ENCODE peak calls at places on chromosomes 6 and 20, in ten cellular contexts. One of them, this sample, is unnamed.
A peak's percentile ranks its signal among the peaks of the same experiment; 100 is the strongest.

GRCh38 chr6:7252390-7252789 is 60.6 kb downstream of the SSR1 start:
- DNase-seq in lower lobe of right lung: peak; percentile 28
- DNase-seq in A549: no peak
- DNase-seq in colonic mucosa: no peak
- DNase-seq in iPS DF 6.9: no peak
- DNase-seq in prostate gland: no peak
- DNase-seq in GM23248: no peak
- DNase-seq in CD4-positive, alpha-beta T cell: no peak
- DNase-seq in body of pancreas: no peak
- DNase-seq in caudate nucleus: no peak
- DNase-seq in this sample: no peak

GRCh38 chr6:79574636-79575035 is 37.4 kb upstream of the LCA5 start:
- DNase-seq in lower lobe of right lung: no peak
- DNase-seq in A549: peak; percentile 23
- DNase-seq in colonic mucosa: no peak
- DNase-seq in iPS DF 6.9: no peak
- DNase-seq in prostate gland: no peak
- DNase-seq in GM23248: peak; percentile 52
- DNase-seq in CD4-positive, alpha-beta T cell: no peak
- DNase-seq in body of pancreas: no peak
- DNase-seq in caudate nucleus: no peak
- DNase-seq in this sample: no peak

GRCh38 chr20:59428441-59429205 is 128.2 kb downstream of the EDN3 start:
- DNase-seq in lower lobe of right lung: no peak
- DNase-seq in A549: peak; percentile 48
- DNase-seq in colonic mucosa: no peak
- DNase-seq in iPS DF 6.9: no peak
- DNase-seq in prostate gland: peak; percentile 11
- DNase-seq in GM23248: peak; percentile 9
- DNase-seq in CD4-positive, alpha-beta T cell: no peak
- DNase-seq in body of pancreas: no peak
- DNase-seq in caudate nucleus: no peak
- DNase-seq in this sample: no peak

GRCh38 chr6:167350322-167350721 is 25.4 kb downstream of the TTLL2 start:
- DNase-seq in lower lobe of right lung: no peak
- DNase-seq in A549: no peak
- DNase-seq in colonic mucosa: peak; percentile 35
- DNase-seq in iPS DF 6.9: no peak
- DNase-seq in prostate gland: no peak
- DNase-seq in GM23248: no peak
- DNase-seq in CD4-positive, alpha-beta T cell: no peak
- DNase-seq in body of pancreas: no peak
- DNase-seq in caudate nucleus: no peak
- DNase-seq in this sample: no peak

GRCh38 chr6:89690944-89691324 is 52.4 kb upstream of the LYRM2 start:
- DNase-seq in lower lobe of right lung: no peak
- DNase-seq in A549: no peak
- DNase-seq in colonic mucosa: no peak
- DNase-seq in iPS DF 6.9: peak; percentile 72
- DNase-seq in prostate gland: no peak
- DNase-seq in GM23248: no peak
- DNase-seq in CD4-positive, alpha-beta T cell: no peak
- DNase-seq in body of pancreas: no peak
- DNase-seq in caudate nucleus: no peak
- DNase-seq in this sample: no peak

GRCh38 chr20:4876731-4877130 is 124.6 kb downstream of the SLC23A2 start:
- DNase-seq in lower lobe of right lung: no peak
- DNase-seq in A549: no peak
- DNase-seq in colonic mucosa: no peak
- DNase-seq in iPS DF 6.9: no peak
- DNase-seq in prostate gland: no peak
- DNase-seq in GM23248: no peak
- DNase-seq in CD4-positive, alpha-beta T cell: no peak
- DNase-seq in body of pancreas: no peak
- DNase-seq in caudate nucleus: no peak
- DNase-seq in this sample: no peak

GRCh38 chr6:41071501-41071922 is 644 bp downstream of the OARD1 start:
- DNase-seq in lower lobe of right lung: peak; percentile 87
- DNase-seq in A549: no peak
- DNase-seq in colonic mucosa: no peak
- DNase-seq in iPS DF 6.9: no peak
- DNase-seq in prostate gland: no peak
- DNase-seq in GM23248: no peak
- DNase-seq in CD4-positive, alpha-beta T cell: no peak
- DNase-seq in body of pancreas: no peak
- DNase-seq in caudate nucleus: no peak
- DNase-seq in this sample: peak; percentile 79

GRCh38 chr6:139882234-139882633 is 507.8 kb upstream of the CITED2 start:
- DNase-seq in lower lobe of right lung: no peak
- DNase-seq in A549: no peak
- DNase-seq in colonic mucosa: no peak
- DNase-seq in iPS DF 6.9: no peak
- DNase-seq in prostate gland: no peak
- DNase-seq in GM23248: no peak
- DNase-seq in CD4-positive, alpha-beta T cell: no peak
- DNase-seq in body of pancreas: no peak
- DNase-seq in caudate nucleus: no peak
- DNase-seq in this sample: peak; percentile 10

GRCh38 chr6:130098317-130098716 is 79.9 kb downstream of the L3MBTL3 start:
- DNase-seq in lower lobe of right lung: no peak
- DNase-seq in A549: no peak
- DNase-seq in colonic mucosa: no peak
- DNase-seq in iPS DF 6.9: no peak
- DNase-seq in prostate gland: no peak
- DNase-seq in GM23248: no peak
- DNase-seq in CD4-positive, alpha-beta T cell: no peak
- DNase-seq in body of pancreas: no peak
- DNase-seq in caudate nucleus: no peak
- DNase-seq in this sample: no peak

GRCh38 chr6:108690326-108691000 is 129.7 kb downstream of the FOXO3 start:
- DNase-seq in lower lobe of right lung: no peak
- DNase-seq in A549: no peak
- DNase-seq in colonic mucosa: no peak
- DNase-seq in iPS DF 6.9: no peak
- DNase-seq in prostate gland: no peak
- DNase-seq in GM23248: peak; percentile 56
- DNase-seq in CD4-positive, alpha-beta T cell: no peak
- DNase-seq in body of pancreas: no peak
- DNase-seq in caudate nucleus: no peak
- DNase-seq in this sample: no peak

GRCh38 chr6:151285121-151285520 is 45.4 kb downstream of the AKAP12 start:
- DNase-seq in lower lobe of right lung: no peak
- DNase-seq in A549: no peak
- DNase-seq in colonic mucosa: no peak
- DNase-seq in iPS DF 6.9: no peak
- DNase-seq in prostate gland: no peak
- DNase-seq in GM23248: peak; percentile 71
- DNase-seq in CD4-positive, alpha-beta T cell: no peak
- DNase-seq in body of pancreas: no peak
- DNase-seq in caudate nucleus: no peak
- DNase-seq in this sample: no peak

GRCh38 chr6:34412643-34413214 is 13.1 kb downstream of the RPS10 start:
- DNase-seq in lower lobe of right lung: no peak
- DNase-seq in A549: no peak
- DNase-seq in colonic mucosa: no peak
- DNase-seq in iPS DF 6.9: no peak
- DNase-seq in prostate gland: no peak
- DNase-seq in GM23248: peak; percentile 48
- DNase-seq in CD4-positive, alpha-beta T cell: no peak
- DNase-seq in body of pancreas: no peak
- DNase-seq in caudate nucleus: no peak
- DNase-seq in this sample: no peak

DNA sequence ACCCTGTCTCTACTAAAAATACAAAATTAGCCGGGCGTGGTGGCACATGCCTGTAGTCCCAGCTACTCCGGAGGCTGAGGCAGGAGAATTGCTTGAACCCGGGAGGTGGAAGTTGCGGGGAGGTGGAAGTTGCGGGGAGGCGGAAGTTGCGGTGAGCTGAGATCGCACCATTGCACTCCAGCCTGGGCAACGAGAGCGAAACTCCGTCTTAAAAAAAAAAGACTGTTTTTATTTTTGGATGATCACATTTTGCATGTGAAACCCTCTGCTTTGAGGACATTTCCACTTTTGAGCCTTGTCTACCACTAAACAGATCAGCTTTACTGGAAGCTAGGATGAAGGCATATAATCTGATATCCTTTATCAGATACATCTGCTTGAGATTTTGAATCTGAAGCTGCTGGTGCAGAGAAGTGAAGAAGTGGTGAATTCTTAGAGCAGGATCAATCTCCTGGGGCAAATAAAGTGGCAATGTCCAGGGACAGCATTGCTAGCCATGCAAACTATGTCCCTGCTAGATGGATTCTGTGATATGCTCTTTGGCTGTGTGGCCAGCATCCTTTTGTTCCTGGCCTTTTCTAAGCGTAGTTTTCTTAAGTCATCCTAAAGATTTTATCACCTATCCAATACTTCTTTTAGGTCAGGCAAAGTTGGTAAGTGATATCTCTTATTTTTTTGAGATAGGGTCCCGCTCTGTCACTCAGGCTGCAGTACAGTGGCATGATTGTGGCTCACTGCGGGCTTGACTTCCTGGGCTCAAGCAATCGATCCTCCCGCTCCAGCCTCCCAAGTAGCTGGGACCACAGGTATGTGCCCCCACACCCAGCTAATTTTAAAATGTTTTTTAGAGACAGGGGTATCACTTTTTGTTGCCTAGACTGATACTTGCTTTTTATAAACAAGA is 23.3 kb downstream of the RBL1 start:
- DNase-seq in lower lobe of right lung: no peak
- DNase-seq in A549: no peak
- DNase-seq in colonic mucosa: no peak
- DNase-seq in iPS DF 6.9: no peak
- DNase-seq in prostate gland: no peak
- DNase-seq in GM23248: no peak
- DNase-seq in CD4-positive, alpha-beta T cell: no peak
- DNase-seq in body of pancreas: no peak
- DNase-seq in caudate nucleus: no peak
- DNase-seq in this sample: no peak
- H3K27ac ChIP-seq in lower lobe of right lung: no peak overlapping the region
- H3K27ac ChIP-seq in A549: no peak overlapping the region
- H3K27ac ChIP-seq in colonic mucosa: no peak overlapping the region
- H3K27ac ChIP-seq in iPS DF 6.9: no peak overlapping the region
- H3K27ac ChIP-seq in prostate gland: no peak overlapping the region
- H3K27ac ChIP-seq in GM23248: no peak overlapping the region
- H3K27ac ChIP-seq in CD4-positive, alpha-beta T cell: no peak overlapping the region
- H3K27ac ChIP-seq in body of pancreas: no peak overlapping the region
- H3K27ac ChIP-seq in caudate nucleus: no peak overlapping the region
- H3K27ac ChIP-seq in this sample: no peak overlapping the region

DNA sequence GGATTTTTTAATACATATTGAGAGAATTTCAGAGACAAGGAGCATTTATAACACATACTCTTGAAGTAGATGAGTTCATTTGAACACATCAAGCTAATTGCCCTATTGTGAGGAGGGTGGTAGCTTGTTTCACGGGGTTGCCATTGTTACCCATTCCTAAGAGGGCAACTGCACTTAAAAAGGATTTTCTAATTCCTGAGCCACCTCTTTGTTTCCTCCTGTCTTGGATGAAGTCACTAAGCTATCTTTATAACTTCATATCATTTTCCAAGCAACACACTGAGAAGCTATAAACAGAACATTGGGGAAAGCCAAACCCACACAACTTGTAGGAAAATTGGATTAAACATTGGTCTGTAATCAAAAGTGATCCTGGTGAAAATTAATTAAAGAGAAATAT is 150.0 kb upstream of the PLN start:
- DNase-seq in lower lobe of right lung: no peak
- DNase-seq in A549: no peak
- DNase-seq in colonic mucosa: no peak
- DNase-seq in iPS DF 6.9: no peak
- DNase-seq in prostate gland: no peak
- DNase-seq in GM23248: no peak
- DNase-seq in CD4-positive, alpha-beta T cell: no peak
- DNase-seq in body of pancreas: no peak
- DNase-seq in caudate nucleus: no peak
- DNase-seq in this sample: no peak
- H3K27ac ChIP-seq in lower lobe of right lung: no peak overlapping the region
- H3K27ac ChIP-seq in A549: no peak overlapping the region
- H3K27ac ChIP-seq in colonic mucosa: no peak overlapping the region
- H3K27ac ChIP-seq in iPS DF 6.9: no peak overlapping the region
- H3K27ac ChIP-seq in prostate gland: no peak overlapping the region
- H3K27ac ChIP-seq in GM23248: no peak overlapping the region
- H3K27ac ChIP-seq in CD4-positive, alpha-beta T cell: no peak overlapping the region
- H3K27ac ChIP-seq in body of pancreas: no peak overlapping the region
- H3K27ac ChIP-seq in caudate nucleus: no peak overlapping the region
- H3K27ac ChIP-seq in this sample: no peak overlapping the region

GRCh38 chr6:836276-836853 is 143.4 kb upstream of the EXOC2 start:
- DNase-seq in lower lobe of right lung: no peak
- DNase-seq in A549: peak; percentile 46
- DNase-seq in colonic mucosa: no peak
- DNase-seq in iPS DF 6.9: no peak
- DNase-seq in prostate gland: no peak
- DNase-seq in GM23248: no peak
- DNase-seq in CD4-positive, alpha-beta T cell: no peak
- DNase-seq in body of pancreas: no peak
- DNase-seq in caudate nucleus: no peak
- DNase-seq in this sample: no peak
- H3K27ac ChIP-seq in lower lobe of right lung: no peak overlapping the region
- H3K27ac ChIP-seq in A549: peak overlapping the region; percentile 78
- H3K27ac ChIP-seq in colonic mucosa: no peak overlapping the region
- H3K27ac ChIP-seq in iPS DF 6.9: no peak overlapping the region
- H3K27ac ChIP-seq in prostate gland: no peak overlapping the region
- H3K27ac ChIP-seq in GM23248: no peak overlapping the region
- H3K27ac ChIP-seq in CD4-positive, alpha-beta T cell: no peak overlapping the region
- H3K27ac ChIP-seq in body of pancreas: no peak overlapping the region
- H3K27ac ChIP-seq in caudate nucleus: no peak overlapping the region
- H3K27ac ChIP-seq in this sample: no peak overlapping the region

GRCh38 chr6:11280394-11280793 is 47.9 kb upstream of the NEDD9 start:
- DNase-seq in lower lobe of right lung: no peak
- DNase-seq in A549: no peak
- DNase-seq in colonic mucosa: no peak
- DNase-seq in iPS DF 6.9: no peak
- DNase-seq in prostate gland: no peak
- DNase-seq in GM23248: no peak
- DNase-seq in CD4-positive, alpha-beta T cell: no peak
- DNase-seq in body of pancreas: no peak
- DNase-seq in caudate nucleus: no peak
- DNase-seq in this sample: no peak

GRCh38 chr6:11277275-11278206 is 45.1 kb upstream of the NEDD9 start:
- DNase-seq in lower lobe of right lung: no peak
- DNase-seq in A549: peak; percentile 55
- DNase-seq in colonic mucosa: no peak
- DNase-seq in iPS DF 6.9: peak; percentile 31
- DNase-seq in prostate gland: peak; percentile 46
- DNase-seq in GM23248: peak; percentile 54
- DNase-seq in CD4-positive, alpha-beta T cell: no peak
- DNase-seq in body of pancreas: no peak
- DNase-seq in caudate nucleus: no peak
- DNase-seq in this sample: peak; percentile 32

GRCh38 chr6:11276911-11277274 is 44.4 kb upstream of the NEDD9 start:
- DNase-seq in lower lobe of right lung: no peak
- DNase-seq in A549: no peak
- DNase-seq in colonic mucosa: no peak
- DNase-seq in iPS DF 6.9: no peak
- DNase-seq in prostate gland: no peak
- DNase-seq in GM23248: peak; percentile 11
- DNase-seq in CD4-positive, alpha-beta T cell: no peak
- DNase-seq in body of pancreas: no peak
- DNase-seq in caudate nucleus: no peak
- DNase-seq in this sample: no peak

GRCh38 chr6:11278207-11278559 is 45.7 kb upstream of the NEDD9 start:
- DNase-seq in lower lobe of right lung: no peak
- DNase-seq in A549: no peak
- DNase-seq in colonic mucosa: no peak
- DNase-seq in iPS DF 6.9: no peak
- DNase-seq in prostate gland: no peak
- DNase-seq in GM23248: no peak
- DNase-seq in CD4-positive, alpha-beta T cell: no peak
- DNase-seq in body of pancreas: no peak
- DNase-seq in caudate nucleus: no peak
- DNase-seq in this sample: no peak

GRCh38 chr6:11279213-11279780 is 46.8 kb upstream of the NEDD9 start:
- DNase-seq in lower lobe of right lung: no peak
- DNase-seq in A549: no peak
- DNase-seq in colonic mucosa: no peak
- DNase-seq in iPS DF 6.9: no peak
- DNase-seq in prostate gland: no peak
- DNase-seq in GM23248: peak; percentile 46
- DNase-seq in CD4-positive, alpha-beta T cell: no peak
- DNase-seq in body of pancreas: no peak
- DNase-seq in caudate nucleus: no peak
- DNase-seq in this sample: no peak
- H3K27ac ChIP-seq in lower lobe of right lung: peak overlapping the region; percentile 28
- H3K27ac ChIP-seq in A549: no peak overlapping the region
- H3K27ac ChIP-seq in colonic mucosa: no peak overlapping the region
- H3K27ac ChIP-seq in iPS DF 6.9: no peak overlapping the region
- H3K27ac ChIP-seq in prostate gland: peak overlapping the region; percentile 46
- H3K27ac ChIP-seq in GM23248: no peak overlapping the region
- H3K27ac ChIP-seq in CD4-positive, alpha-beta T cell: no peak overlapping the region
- H3K27ac ChIP-seq in body of pancreas: no peak overlapping the region
- H3K27ac ChIP-seq in caudate nucleus: no peak overlapping the region
- H3K27ac ChIP-seq in this sample: no peak overlapping the region

This sample was measured in thyroid gland.